ENCODE peak calls at places on chromosomes 7 and 10, in four cellular contexts. A is thyroid gland, R is IMR-90, B is suprapubic skin. L is an unnamed sample.

GRCh38 chr7:11489280-11489679 is 342.7 kb downstream of the THSD7A start:
- DNase-seq in A (no peak), R (no peak), B (no peak), L (no peak)

GRCh38 chr7:98870071-98870651 is 347 bp upstream of the TMEM130 start:
- DNase-seq in A (peak; percentile 26), R (peak; percentile 50), B (no peak), L (no peak)

GRCh38 chr7:90648834-90649233 is 52.7 kb downstream of the CDK14 start:
- DNase-seq in A (no peak), R (no peak), B (no peak), L (no peak)

GRCh38 chr10:1227505-1228402 is 171.6 kb downstream of the WDR37 start:
- DNase-seq in A (no peak), R (no peak), B (no peak), L (no peak)

GRCh38 chr10:727162-727790 is 37.8 kb upstream of the DIP2C start:
- DNase-seq in A (no peak), R (no peak), B (no peak), L (no peak)

GRCh38 chr10:32131388-32131787 is 75.2 kb upstream of the KIF5B start:
- DNase-seq in A (no peak), R (no peak), B (no peak), L (no peak)

GRCh38 chr7:81956520-81956919 is 186.7 kb upstream of the HGF start:
- DNase-seq in A (no peak), R (peak; percentile 73), B (no peak), L (no peak)

GRCh38 chr10:75425291-75426079 is 5.9 kb upstream of the LRMDA start:
- DNase-seq in A (no peak), R (no peak), B (no peak), L (no peak)

GRCh38 chr10:71700735-71701368 is 18.7 kb downstream of the C10orf105 start:
- DNase-seq in A (no peak), R (no peak), B (no peak), L (no peak)

GRCh38 chr10:120387326-120387725 is 69.7 kb upstream of the PLPP4 start:
- DNase-seq in A (no peak), R (no peak), B (no peak), L (no peak)

GRCh38 chr7:107564553-107565298 is 955 bp downstream of the DUS4L start:
- DNase-seq in A (no peak), R (peak; percentile 95), B (no peak), L (no peak)

GRCh38 chr7:105675873-105676484 is 94.7 kb upstream of the EFCAB10 start:
- DNase-seq in A (peak; percentile 85), R (no peak), B (no peak), L (no peak)

GRCh38 chr10:88377510-88377909 is 205.6 kb downstream of the RNLS start:
- DNase-seq in A (no peak), R (peak; percentile 39), B (no peak), L (no peak)

GRCh38 chr7:44311561-44312495 is 13.6 kb downstream of the CAMK2B start:
- DNase-seq in A (no peak), R (no peak), B (peak; percentile 57), L (peak; percentile 16)

GRCh38 chr10:52563361-52563760 is 209.2 kb downstream of the MBL2 start:
- DNase-seq in A (no peak), R (peak; percentile 11), B (no peak), L (no peak)

GRCh38 chr10:33706191-33706590 is 371.7 kb upstream of the NRP1 start:
- DNase-seq in A (peak; percentile 17), R (peak; percentile 86), B (no peak), L (peak; percentile 47)

GRCh38 chr7:96359876-96360275 is 38.0 kb upstream of the SLC25A13 start:
- DNase-seq in A (no peak), R (no peak), B (no peak), L (no peak)

GRCh38 chr7:30309842-30310435 is 25.5 kb downstream of the ZNRF2 start:
- DNase-seq in A (no peak), R (no peak), B (no peak), L (no peak)

GRCh38 chr10:90447836-90448235 is 410.0 kb downstream of the HTR7 start:
- DNase-seq in A (no peak), R (no peak), B (no peak), L (no peak)

DNA sequence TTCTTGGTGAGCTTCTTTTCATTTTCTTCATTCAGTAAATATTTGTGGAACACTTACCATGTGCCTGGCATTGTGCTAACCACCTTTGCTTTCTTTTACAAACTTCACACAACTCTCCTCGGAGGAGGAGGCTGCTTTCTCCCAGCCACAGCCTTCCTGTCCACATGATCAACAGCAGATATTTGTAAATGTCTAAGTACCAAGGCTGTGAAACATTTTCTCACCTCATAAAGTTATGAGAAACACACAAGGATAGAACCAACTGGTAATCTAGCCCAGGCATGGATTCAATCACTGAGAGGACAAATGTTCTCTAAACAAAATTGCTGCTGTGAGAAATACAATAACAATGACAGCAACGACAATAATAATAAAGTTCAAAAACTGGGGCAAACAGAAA is 3.9 kb downstream of the CTTNBP2 start:
- DNase-seq in A (no peak), R (no peak), B (no peak), L (no peak)
- H3K27me3 ChIP-seq in A (no peaks in the 10 kb centered on the region), R (peaks cover 1% of the 10 kb centered on the region), B (no peaks in the 10 kb centered on the region), L (no peaks in the 10 kb centered on the region)

GRCh38 chr7:26278769-26279168 is 12.9 kb upstream of the SNX10 start:
- DNase-seq in A (no peak), R (no peak), B (no peak), L (no peak)
- TF ChIP-seq CTCF in A (no peak), R (no peak), B (no peak), L (no peak)

GRCh38 chr7:100475549-100475948 is 3.5 kb downstream of the TSC22D4 start:
- DNase-seq in A (peak; percentile 33), R (no peak), B (no peak), L (peak; percentile 51)
- TF ChIP-seq POLR2A in A (no peak), R (no peak), B (no peak), L (no peak)

GRCh38 chr10:96359616-96360015 is 814 bp upstream of the OPALIN start:
- DNase-seq in A (no peak), R (no peak), B (no peak), L (no peak)
- H3K27me3 ChIP-seq in A (no peaks in the 10 kb centered on the region), R (peaks cover 1% of the 10 kb centered on the region), B (peaks cover 32% of the 10 kb centered on the region), L (no peaks in the 10 kb centered on the region)

DNA sequence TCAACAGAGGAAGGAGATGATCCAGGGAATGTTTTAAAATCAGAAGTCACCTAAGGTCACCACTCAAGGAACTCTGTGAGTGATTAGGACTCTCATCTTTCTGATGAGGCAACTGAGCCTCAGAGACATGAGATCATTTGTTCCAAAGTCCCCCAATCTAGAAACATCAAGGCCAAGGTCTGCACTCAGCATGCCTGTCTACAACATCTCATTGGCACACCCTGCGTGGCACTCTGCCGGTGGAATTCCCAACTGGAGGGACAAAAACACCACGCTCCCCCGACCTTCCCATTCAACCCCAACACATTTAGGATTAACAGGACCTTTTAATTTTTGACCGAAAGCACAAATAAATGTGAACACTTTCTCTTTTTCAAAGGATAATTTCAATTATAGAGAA is 31.4 kb downstream of the CPXM2 start:
- DNase-seq in A (no peak), R (no peak), B (no peak), L (no peak)
- TF ChIP-seq CTCF in A (no peak), R (no peak), B (no peak), L (no peak)

GRCh38 chr7:2403014-2403717 is at the start of gene CHST12:
- DNase-seq in A (peak; percentile 95), R (peak; percentile 90), B (peak; percentile 95), L (peak; percentile 94)
- TF ChIP-seq POLR2A in A (peak; percentile 69), R (peak; percentile 32), B (no peak), L (no peak)